ENCODE peak calls at places on chromosomes 1 and 21, in four cellular contexts. One of them, this sample, is unnamed.

GRCh38 chr1:25447547-25447946 is 16.9 kb downstream of the MACO1 start:
- DNase-seq in K562: no peak
- DNase-seq in H1: no peak
- DNase-seq in HepG2: no peak
- DNase-seq in this sample: no peak

GRCh38 chr1:232372431-232373225 is 257.3 kb downstream of the SIPA1L2 start:
- DNase-seq in K562: no peak
- DNase-seq in H1: no peak
- DNase-seq in HepG2: no peak
- DNase-seq in this sample: no peak

GRCh38 chr1:153364766-153365678 is 7.4 kb downstream of the S100A9 start:
- DNase-seq in K562: no peak
- DNase-seq in H1: no peak
- DNase-seq in HepG2: no peak
- DNase-seq in this sample: no peak

GRCh38 chr1:23422955-23423354 is 1.6 kb downstream of the TCEA3 start:
- DNase-seq in K562: no peak
- DNase-seq in H1: no peak
- DNase-seq in HepG2: no peak
- DNase-seq in this sample: no peak

GRCh38 chr1:23585321-23586022 is 26.2 kb upstream of the ID3 start:
- DNase-seq in K562: no peak
- DNase-seq in H1: no peak
- DNase-seq in HepG2: no peak
- DNase-seq in this sample: no peak

GRCh38 chr21:46206163-46207005 is 22.1 kb upstream of the SPATC1L start:
- DNase-seq in K562: no peak
- DNase-seq in H1: no peak
- DNase-seq in HepG2: no peak
- DNase-seq in this sample: no peak

GRCh38 chr1:151165281-151165737 is 393 bp downstream of the LYSMD1 start:
- DNase-seq in K562: peak
- DNase-seq in H1: peak
- DNase-seq in HepG2: peak
- DNase-seq in this sample: no peak

GRCh38 chr1:109482796-109483638 is 688 bp upstream of the ATXN7L2 start:
- DNase-seq in K562: peak
- DNase-seq in H1: peak
- DNase-seq in HepG2: no peak
- DNase-seq in this sample: no peak

GRCh38 chr1:153614189-153614900 is 1.4 kb upstream of the S100A16 start:
- DNase-seq in K562: no peak
- DNase-seq in H1: no peak
- DNase-seq in HepG2: no peak
- DNase-seq in this sample: no peak

GRCh38 chr1:26020390-26020789 is 1.2 kb upstream of the EXTL1 start:
- DNase-seq in K562: no peak
- DNase-seq in H1: no peak
- DNase-seq in HepG2: no peak
- DNase-seq in this sample: no peak

GRCh38 chr1:153534933-153535663 is 693 bp downstream of the S100A6 start:
- DNase-seq in K562: no peak
- DNase-seq in H1: no peak
- DNase-seq in HepG2: no peak
- DNase-seq in this sample: no peak

GRCh38 chr21:15526793-15527192 is 203.0 kb upstream of the USP25 start:
- DNase-seq in K562: no peak
- DNase-seq in H1: no peak
- DNase-seq in HepG2: no peak
- DNase-seq in this sample: no peak

GRCh38 chr1:173603056-173603591 is at the start of gene SLC9C2:
- DNase-seq in K562: no peak
- DNase-seq in H1: no peak
- DNase-seq in HepG2: no peak
- DNase-seq in this sample: no peak

GRCh38 chr1:227542153-227543120 is 20.9 kb upstream of the ZNF678 start:
- DNase-seq in K562: peak
- DNase-seq in H1: peak
- DNase-seq in HepG2: peak
- DNase-seq in this sample: peak
- TF ChIP-seq POLR2A in K562: no peak
- TF ChIP-seq POLR2A in H1: no peak
- TF ChIP-seq POLR2A in HepG2: peak
- TF ChIP-seq POLR2A in this sample: no peak

GRCh38 chr1:16173447-16174260 is 17.8 kb upstream of the EPHA2 start:
- DNase-seq in K562: peak
- DNase-seq in H1: no peak
- DNase-seq in HepG2: no peak
- DNase-seq in this sample: peak
- TF ChIP-seq FOSL1 in K562: peak
- TF ChIP-seq FOSL1 in H1: no peak
- TF ChIP-seq FOSL1 in HepG2: no peak
- TF ChIP-seq FOSL1 in this sample: no peak

DNA sequence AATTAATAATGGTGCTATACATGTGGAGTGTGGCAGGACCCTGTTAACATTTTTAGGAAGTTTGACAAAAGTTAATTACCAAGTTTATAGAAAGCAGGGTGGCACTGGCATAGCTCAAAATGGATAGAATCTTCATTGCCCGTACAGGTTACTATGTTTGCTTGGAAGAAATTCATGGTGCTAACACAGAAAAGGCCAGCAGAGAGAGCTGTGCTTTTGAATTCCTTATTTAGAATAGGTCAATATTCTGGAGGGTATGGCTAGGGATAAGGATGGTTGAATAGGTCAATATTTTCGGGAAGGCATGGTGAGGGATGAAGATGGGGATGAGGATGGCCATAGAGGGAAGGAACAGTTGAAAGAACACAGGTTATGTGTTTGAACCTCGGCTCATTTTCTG is 345.1 kb downstream of the LMO4 start:
- DNase-seq in K562: no peak
- DNase-seq in H1: no peak
- DNase-seq in HepG2: no peak
- DNase-seq in this sample: no peak
- TF ChIP-seq CTCF in K562: no peak
- TF ChIP-seq CTCF in H1: no peak
- TF ChIP-seq CTCF in HepG2: peak
- TF ChIP-seq CTCF in this sample: no peak

DNA sequence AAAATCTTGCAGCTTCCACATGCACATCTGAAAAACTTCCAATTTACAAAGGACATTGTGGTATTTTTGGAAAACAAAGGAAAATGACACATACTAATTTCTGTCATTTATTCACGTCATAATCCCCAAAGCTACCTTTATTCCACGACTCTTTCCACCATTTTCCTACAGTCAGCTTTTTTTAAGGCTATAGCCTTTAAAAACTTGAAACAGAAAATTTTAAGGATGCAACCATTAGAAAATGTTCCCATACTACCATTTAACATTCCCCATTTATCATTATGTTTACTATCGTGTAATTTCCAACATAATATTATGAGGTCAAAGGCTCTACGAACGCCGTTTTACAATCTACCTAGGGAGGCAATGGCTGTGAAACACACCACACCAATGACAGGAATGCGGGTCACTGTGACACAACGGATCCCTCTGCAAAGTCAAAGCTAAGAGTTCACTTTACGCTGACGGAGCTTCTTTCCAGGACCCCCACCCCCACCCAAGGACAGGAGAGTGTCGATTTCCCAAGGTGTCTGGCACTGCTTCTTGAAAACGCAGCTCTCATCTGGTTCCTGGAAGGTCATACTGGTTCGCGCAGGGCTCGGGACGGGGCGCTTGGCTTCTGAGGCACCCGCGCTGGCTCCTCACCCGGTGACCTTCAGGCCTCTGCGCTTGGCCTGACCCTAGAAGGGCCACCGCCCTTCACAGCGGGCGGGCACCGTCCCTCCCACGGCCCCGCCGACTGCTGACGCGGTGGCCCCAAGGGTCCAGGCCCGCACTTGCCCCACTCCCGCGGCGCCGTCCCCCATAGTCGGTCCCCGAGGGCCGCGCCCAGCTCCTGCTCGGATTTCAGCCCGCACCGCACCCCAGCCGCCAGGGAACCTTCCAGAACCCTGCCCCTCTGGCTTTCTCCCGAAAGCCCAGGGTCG is 50.6 kb upstream of the ATF3 start:
- DNase-seq in K562: peak
- DNase-seq in H1: peak
- DNase-seq in HepG2: no peak
- DNase-seq in this sample: no peak
- TF ChIP-seq POLR2A in K562: no peak
- TF ChIP-seq POLR2A in H1: no peak
- TF ChIP-seq POLR2A in HepG2: no peak
- TF ChIP-seq POLR2A in this sample: no peak

DNA sequence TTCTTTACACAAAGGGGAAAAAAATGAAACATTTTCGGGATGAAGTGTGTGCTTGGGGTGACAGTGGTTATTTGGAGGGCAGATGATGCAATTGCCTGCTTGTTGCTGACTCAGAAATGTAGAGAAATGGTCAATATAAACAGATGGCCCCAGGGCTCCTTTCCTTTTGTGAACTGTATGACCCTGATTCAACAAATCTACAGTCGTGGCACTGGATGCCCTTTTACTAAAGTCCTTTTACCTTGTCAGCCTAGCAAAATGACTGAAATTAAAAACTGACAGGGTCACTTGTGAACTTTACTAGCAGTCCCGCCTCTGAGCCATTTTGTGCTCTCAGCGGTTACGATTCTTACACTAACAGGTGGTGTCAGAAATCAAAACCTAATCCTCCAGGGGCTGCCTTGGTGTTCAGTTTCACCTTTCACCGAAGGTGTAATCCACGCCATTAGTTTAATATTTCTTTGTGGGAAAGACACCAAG is 49.8 kb downstream of the GREM2 start:
- DNase-seq in K562: no peak
- DNase-seq in H1: no peak
- DNase-seq in HepG2: no peak
- DNase-seq in this sample: no peak
- TF ChIP-seq FOSL1 in K562: peak
- TF ChIP-seq FOSL1 in H1: no peak
- TF ChIP-seq FOSL1 in HepG2: no peak
- TF ChIP-seq FOSL1 in this sample: no peak

GRCh38 chr1:213374369-213374768 is 323.3 kb downstream of the RPS6KC1 start:
- DNase-seq in K562: peak
- DNase-seq in H1: peak
- DNase-seq in HepG2: peak
- DNase-seq in this sample: peak
- TF ChIP-seq CTCF in K562: peak
- TF ChIP-seq CTCF in H1: peak
- TF ChIP-seq CTCF in HepG2: peak
- TF ChIP-seq CTCF in this sample: peak

DNA sequence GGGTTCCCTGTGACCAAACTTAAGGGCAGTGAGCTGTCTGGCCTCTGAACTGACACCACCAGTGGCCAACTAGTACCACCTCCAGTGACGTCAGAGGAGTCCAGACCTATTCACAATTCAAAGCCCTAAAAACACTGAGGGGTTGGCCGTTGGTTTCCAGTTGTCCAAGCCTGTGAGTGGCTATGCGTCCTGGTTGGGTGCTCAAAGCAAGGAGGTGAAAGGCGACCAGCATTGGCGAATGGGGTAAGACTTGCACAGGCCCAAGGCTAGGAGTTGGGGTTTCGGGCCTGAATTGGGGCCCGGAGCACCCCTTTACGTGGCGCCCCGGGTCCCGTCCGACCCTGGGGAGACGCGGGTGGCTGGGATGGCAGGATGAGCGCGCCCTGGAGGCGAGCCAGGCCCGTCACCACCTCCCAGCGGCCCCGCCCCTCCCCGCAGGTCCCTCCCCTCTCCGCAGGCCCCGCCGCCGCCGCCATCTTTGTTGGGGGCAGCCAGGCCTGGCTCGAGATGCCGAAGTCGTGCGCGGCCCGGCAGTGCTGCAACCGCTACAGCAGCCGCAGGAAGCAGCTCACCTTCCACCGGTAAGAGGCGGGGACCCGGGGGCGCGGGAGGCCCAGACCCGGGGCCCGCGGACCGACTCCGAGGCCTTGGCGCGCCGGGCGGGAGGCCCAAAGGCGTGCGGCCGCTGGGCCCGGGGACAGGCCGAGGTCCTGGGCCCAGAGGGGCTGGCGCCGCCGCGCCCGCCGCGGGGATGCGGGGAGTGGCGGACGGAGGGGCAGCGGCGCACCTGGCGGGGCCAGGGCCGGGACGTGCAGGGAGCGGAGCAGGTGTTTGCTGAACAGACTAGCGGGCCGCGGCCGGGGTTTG is at the start of gene THAP3:
- DNase-seq in K562: peak
- DNase-seq in H1: peak
- DNase-seq in HepG2: peak
- DNase-seq in this sample: peak
- TF ChIP-seq POLR2A in K562: peak
- TF ChIP-seq POLR2A in H1: no peak
- TF ChIP-seq POLR2A in HepG2: peak
- TF ChIP-seq POLR2A in this sample: peak

This sample was measured in HCT116.